ENCODE peak calls at places on chromosomes 5 and 9, in five cellular contexts. C, G, X, F and E are unnamed samples.

GRCh38 chr9:94178927-94179326 is 80.2 kb upstream of the ZNF169 start:
- DNase-seq in C (no peak), G (no peak), X (no peak), F (no peak), E (no peak)

GRCh38 chr5:35853652-35854051 is 3.0 kb upstream of the IL7R start:
- DNase-seq in C (no peak), G (no peak), X (no peak), F (no peak), E (no peak)

GRCh38 chr5:129996896-129997295 is 92.6 kb downstream of the CHSY3 start:
- DNase-seq in C (no peak), G (no peak), X (no peak), F (no peak), E (no peak)

GRCh38 chr9:134190232-134191121 is 26.1 kb upstream of the RNU6ATAC start:
- DNase-seq in C (peak; percentile 50), G (no peak), X (no peak), F (peak; percentile 20), E (no peak)

GRCh38 chr5:103473725-103474124 is 88.9 kb downstream of the NUDT12 start:
- DNase-seq in C (no peak), G (no peak), X (no peak), F (no peak), E (no peak)

GRCh38 chr9:68834931-68835520 is 130.0 kb downstream of the PIP5K1B start:
- DNase-seq in C (no peak), G (no peak), X (no peak), F (no peak), E (no peak)

GRCh38 chr5:43193171-43193951 is 1.3 kb downstream of the NIM1K start:
- DNase-seq in C (no peak), G (no peak), X (peak; percentile 61), F (peak; percentile 69), E (no peak)

GRCh38 chr5:123124495-123125171 is 35.6 kb downstream of the PRDM6 start:
- DNase-seq in C (no peak), G (no peak), X (no peak), F (no peak), E (no peak)

GRCh38 chr9:129490583-129491485 is 130.1 kb downstream of the C9orf50 start:
- DNase-seq in C (peak; percentile 82), G (no peak), X (peak; percentile 57), F (no peak), E (no peak)

GRCh38 chr9:32389365-32389764 is 4.9 kb downstream of the ACO1 start:
- DNase-seq in C (no peak), G (no peak), X (no peak), F (no peak), E (no peak)

GRCh38 chr9:122263699-122264349 is 816 bp downstream of the RBM18 start:
- DNase-seq in C (no peak), G (no peak), X (peak; percentile 16), F (no peak), E (no peak)

GRCh38 chr9:108039491-108039890 is 549.9 kb upstream of the KLF4 start:
- DNase-seq in C (no peak), G (no peak), X (no peak), F (no peak), E (no peak)

GRCh38 chr5:158811921-158812320 is 287.8 kb downstream of the EBF1 start:
- DNase-seq in C (no peak), G (no peak), X (no peak), F (no peak), E (no peak)

GRCh38 chr9:4962085-4962484 is 23.0 kb upstream of the JAK2 start:
- DNase-seq in C (no peak), G (no peak), X (no peak), F (no peak), E (no peak)

GRCh38 chr5:126471247-126471646 is 48.0 kb downstream of the GRAMD2B start:
- DNase-seq in C (no peak), G (no peak), X (no peak), F (no peak), E (no peak)

GRCh38 chr5:126469925-126470324 is 46.7 kb downstream of the GRAMD2B start:
- DNase-seq in C (no peak), G (no peak), X (no peak), F (no peak), E (no peak)

GRCh38 chr5:126472538-126472889 is 49.3 kb downstream of the GRAMD2B start:
- DNase-seq in C (no peak), G (no peak), X (no peak), F (no peak), E (no peak)

GRCh38 chr5:126468091-126468490 is 44.9 kb downstream of the GRAMD2B start:
- DNase-seq in C (no peak), G (no peak), X (no peak), F (no peak), E (no peak)

GRCh38 chr5:126471875-126472537 is 48.8 kb downstream of the GRAMD2B start:
- DNase-seq in C (no peak), G (no peak), X (no peak), F (no peak), E (no peak)
- TF ChIP-seq EP300 in C (no peak), G (no peak), X (no peak), F (no peak), E (no peak)

DNA sequence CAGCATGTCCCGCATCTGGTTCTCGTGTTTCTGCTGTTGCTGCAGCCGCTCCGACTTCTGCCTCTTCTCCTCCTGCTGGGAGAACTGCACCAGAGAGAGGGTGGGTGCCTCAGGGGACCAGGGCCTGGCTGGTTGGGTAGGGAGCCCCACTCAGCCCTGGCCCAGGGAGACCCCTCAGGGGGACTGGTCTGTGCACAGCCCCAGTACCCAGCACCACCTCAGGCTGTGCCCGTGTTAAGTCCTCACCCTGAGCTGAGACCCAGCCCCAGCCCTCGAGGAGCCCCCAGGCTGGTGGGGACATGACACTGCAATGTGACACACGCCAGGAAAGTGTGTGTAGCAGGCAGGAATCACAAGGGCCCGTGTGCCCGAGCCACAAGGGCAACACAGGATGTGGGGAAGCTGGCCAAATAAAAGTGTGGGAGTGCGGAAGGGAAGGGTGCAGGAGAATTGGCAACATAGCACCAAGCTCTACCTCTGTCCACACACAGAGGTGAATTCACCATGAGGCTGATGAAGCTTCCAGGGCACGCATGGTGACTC is 48.2 kb upstream of the FBXW11 start:
- DNase-seq in C (no peak), G (no peak), X (no peak), F (no peak), E (no peak)
- TF ChIP-seq POLR2AphosphoS5 in C (no peak), G (no peak), X (no peak), F (no peak), E (no peak)

DNA sequence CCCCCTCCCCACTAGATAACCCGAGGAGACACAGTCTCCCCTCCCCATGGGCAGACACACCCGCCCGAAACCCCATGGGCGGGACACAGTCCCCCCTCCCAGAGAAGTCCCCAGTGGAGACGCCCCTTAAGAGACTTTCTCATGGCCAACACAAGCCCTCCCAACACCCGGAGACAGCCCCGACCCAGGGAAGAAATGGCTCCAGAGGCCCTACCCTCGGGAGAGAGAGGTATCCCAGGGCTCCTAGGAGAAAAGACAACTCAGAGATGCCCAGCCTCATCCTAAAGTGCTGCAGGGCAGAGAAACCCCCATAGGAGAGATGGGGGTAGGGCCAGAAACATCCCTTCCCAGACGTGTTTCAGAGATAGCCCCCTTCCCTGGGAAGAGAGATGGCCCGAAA is 27.4 kb downstream of the PCDH1 start:
- DNase-seq in C (no peak), G (no peak), X (peak; percentile 30), F (peak; percentile 54), E (no peak)
- H3K27ac ChIP-seq in C (peak overlapping the region; percentile 93), G (peak overlapping the region; percentile 99), X (no peak overlapping the region), F (peak overlapping the region; percentile 98), E (peak overlapping the region; percentile 92)

GRCh38 chr9:693460-694390 is 147.8 kb upstream of the DMRT1 start:
- DNase-seq in C (peak; percentile 93), G (no peak), X (no peak), F (no peak), E (no peak)
- TF ChIP-seq EP300 in C (peak; percentile 89), G (peak; percentile 16), X (no peak), F (no peak), E (no peak)

DNA sequence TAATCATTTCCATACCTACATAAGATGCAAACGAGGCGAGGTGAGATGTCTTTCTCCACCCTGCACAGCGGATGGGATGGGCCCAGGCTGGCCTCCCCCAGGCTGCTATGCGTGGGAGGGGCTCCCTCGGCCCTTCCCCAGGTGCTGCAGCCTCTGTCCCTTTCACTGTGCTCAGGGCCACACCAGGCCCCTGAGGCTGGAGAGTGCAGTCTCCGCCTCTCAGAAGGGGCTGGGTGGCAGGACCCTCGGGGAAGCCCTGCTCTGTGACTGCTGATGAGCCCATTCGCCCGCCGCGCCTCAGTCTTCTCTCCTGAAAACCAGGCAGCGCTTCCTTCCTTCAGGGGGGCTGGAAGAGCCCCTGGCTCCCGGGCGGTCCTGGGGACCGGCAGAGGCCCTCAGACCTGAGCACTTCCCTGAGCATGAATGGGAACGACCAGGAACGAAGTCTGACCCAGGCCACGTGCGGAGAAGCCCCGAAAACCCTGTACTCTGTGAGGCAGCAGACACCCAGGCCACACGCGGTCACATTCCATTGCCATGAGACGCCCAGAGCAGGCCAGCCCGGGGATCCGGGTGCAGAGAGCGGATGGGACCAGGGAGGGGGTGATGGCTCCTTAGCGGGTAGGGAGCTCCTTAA is 21.9 kb upstream of the NOTCH1 start:
- DNase-seq in C (peak; percentile 96), G (peak; percentile 61), X (no peak), F (no peak), E (peak; percentile 54)
- TF ChIP-seq POLR2AphosphoS5 in C (peak; percentile 51), G (peak; percentile 47), X (no peak), F (peak; percentile 33), E (peak; percentile 18)

GRCh38 chr5:141517902-141518610 is 29.2 kb downstream of the PCDHGC5 start:
- DNase-seq in C (no peak), G (no peak), X (no peak), F (peak; percentile 62), E (no peak)

GRCh38 chr5:141515946-141516647 is 27.2 kb downstream of the PCDHGC5 start:
- DNase-seq in C (no peak), G (no peak), X (no peak), F (no peak), E (no peak)

GRCh38 chr5:141517321-141517720 is 28.4 kb downstream of the PCDHGC5 start:
- DNase-seq in C (no peak), G (no peak), X (no peak), F (no peak), E (no peak)

GRCh38 chr5:141515141-141515540 is 26.3 kb downstream of the PCDHGC5 start:
- DNase-seq in C (no peak), G (no peak), X (no peak), F (no peak), E (no peak)

DNA sequence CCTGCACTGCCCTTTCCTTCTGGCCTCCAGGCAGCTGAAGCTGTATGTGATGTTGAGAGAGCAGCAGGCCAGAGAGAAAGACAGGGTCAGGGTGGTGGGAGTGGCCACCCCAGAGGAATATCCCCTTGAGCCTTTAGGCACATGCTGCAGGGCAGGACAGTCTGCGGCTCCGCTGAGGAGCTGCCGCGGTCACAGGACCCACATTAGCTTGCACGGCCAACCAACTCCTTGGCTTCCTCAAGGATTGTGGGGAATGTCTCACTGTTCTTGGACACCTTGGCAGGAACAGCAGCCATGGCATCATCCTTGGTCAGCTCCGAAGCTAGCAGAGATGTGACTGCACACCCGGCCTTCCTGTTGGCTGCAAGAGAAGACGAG is 27.8 kb downstream of the PCDHGC5 start:
- DNase-seq in C (no peak), G (no peak), X (no peak), F (no peak), E (peak; percentile 60)
- H3K27ac ChIP-seq in C (peak overlapping the region; percentile 92), G (no peak overlapping the region), X (no peak overlapping the region), F (peak overlapping the region; percentile 100), E (peak overlapping the region; percentile 91)